ENCODE peak calls at places on chromosomes 13 and 19, in eight cellular contexts. W is SK-N-SH, M is transverse colon, R is GM12878, P is sigmoid colon, F is K562, Z is stomach, T is H1. G is an unnamed sample.

GRCh38 chr13:74230984-74231443 is 96.8 kb upstream of the KLF12 start:
- DNase-seq in R (no peak), F (no peak), W (no peak), T (no peak), M (no peak), Z (no peak), P (no peak), G (no peak)

GRCh38 chr19:19385900-19386339 is 19.6 kb upstream of the GATAD2A start:
- DNase-seq in R (no peak), F (no peak), T (no peak), M (no peak), W (no peak), Z (no peak), P (no peak), G (peak)

GRCh38 chr19:1156305-1156801 is 17.7 kb downstream of the SBNO2 start:
- DNase-seq in R (no peak), M (no peak), T (no peak), W (no peak), F (no peak), P (no peak), Z (no peak), G (peak)

GRCh38 chr13:36031490-36031889 is 99.7 kb downstream of the DCLK1 start:
- DNase-seq in T (no peak), M (no peak), R (no peak), P (no peak), Z (no peak), W (no peak), F (no peak), G (no peak)

GRCh38 chr13:114136576-114136975 is 4.2 kb upstream of the RASA3 start:
- DNase-seq in F (no peak), P (peak), W (no peak), M (no peak), R (no peak), Z (no peak), T (no peak), G (no peak)

GRCh38 chr13:47798906-47799305 is 202.2 kb downstream of the SUCLA2 start:
- DNase-seq in T (no peak), R (no peak), P (no peak), W (no peak), Z (no peak), F (no peak), M (no peak), G (no peak)

GRCh38 chr13:73040968-73041580 is 17.7 kb upstream of the KLF5 start:
- DNase-seq in W (no peak), T (no peak), F (no peak), R (no peak), M (peak), P (no peak), Z (no peak), G (no peak)

GRCh38 chr13:34751044-34751443 is 191.0 kb upstream of the NBEA start:
- DNase-seq in M (no peak), F (no peak), R (no peak), W (no peak), T (no peak), Z (no peak), P (no peak), G (no peak)

GRCh38 chr19:45200614-45201013 is 22.0 kb downstream of the BLOC1S3 start:
- DNase-seq in P (no peak), M (no peak), F (peak), W (no peak), R (no peak), T (no peak), Z (peak), G (no peak)

DNA sequence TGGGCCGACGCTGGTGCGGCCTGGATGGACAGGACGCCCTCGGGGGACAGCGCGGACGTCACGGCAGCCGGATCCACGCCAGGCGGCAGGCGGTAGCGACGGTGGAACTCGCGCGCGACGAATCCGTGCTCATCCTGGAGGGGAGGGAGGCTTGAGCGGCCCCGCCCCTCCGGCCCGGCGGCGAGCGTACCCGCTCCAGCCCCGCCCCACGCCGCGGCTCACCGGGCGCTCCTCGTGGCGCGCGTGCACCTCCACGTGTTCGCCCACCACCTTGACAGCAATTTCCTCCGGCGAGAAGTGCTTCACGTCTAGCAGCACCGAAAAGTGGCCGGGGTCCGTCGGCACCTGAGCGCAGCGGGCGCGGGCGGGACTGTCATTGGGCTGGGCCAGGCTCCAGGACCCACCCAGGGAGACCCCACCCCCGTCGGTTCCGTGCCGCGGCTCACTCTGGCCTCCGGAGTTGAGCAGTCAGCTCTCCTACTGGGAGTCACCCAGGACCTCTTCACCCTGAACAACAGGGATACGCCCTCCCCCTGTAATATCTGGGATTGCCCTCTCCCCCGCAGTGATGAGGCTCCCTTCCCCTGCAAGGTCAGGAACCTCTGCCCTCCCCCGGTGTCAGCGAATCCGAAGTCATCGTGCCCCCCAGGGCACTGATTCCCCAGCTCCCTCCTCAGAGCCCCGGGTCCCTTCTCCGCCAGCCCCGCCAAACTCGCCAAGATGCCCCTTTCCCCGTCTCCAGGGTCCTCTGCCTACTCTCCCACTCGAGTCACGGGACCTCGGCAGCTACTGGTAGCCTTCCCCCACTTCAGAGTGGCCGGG is 1.1 kb downstream of the HSPB6 start:
- DNase-seq in M (peak), P (peak), W (no peak), T (no peak), F (no peak), Z (peak), R (no peak), G (peak)
- TF ChIP-seq POLR2AphosphoS5 in M (peak), P (peak), W (no peak), T (no peak), F (no peak), Z (peak), R (no peak), G (peak)

GRCh38 chr19:49672131-49672919 is 4.7 kb upstream of the PRMT1 start:
- DNase-seq in Z (peak), M (peak), F (peak), P (peak), W (peak), R (no peak), T (peak), G (peak)
- H3K4me3 ChIP-seq in Z (no peak), M (no peak), F (peak), P (no peak), W (no peak), R (no peak), T (peak), G (peak)

GRCh38 chr13:20397896-20398295 is 127.8 kb downstream of the CRYL1 start:
- DNase-seq in Z (peak), R (no peak), T (no peak), P (no peak), F (no peak), M (no peak), W (no peak), G (no peak)
- TF ChIP-seq EP300 in Z (no peak), R (no peak), T (no peak), P (no peak), F (no peak), M (no peak), W (no peak), G (no peak)

GRCh38 chr13:70380809-70381208 is 272.6 kb upstream of the KLHL1 start:
- DNase-seq in R (no peak), P (no peak), Z (no peak), T (no peak), W (no peak), F (no peak), M (no peak), G (no peak)
- TF ChIP-seq POLR2AphosphoS5 in R (no peak), P (no peak), Z (no peak), T (no peak), W (no peak), F (no peak), M (no peak), G (no peak)

GRCh38 chr13:53357582-53357981 is 329.0 kb downstream of the OLFM4 start:
- DNase-seq in M (no peak), W (no peak), F (no peak), P (no peak), T (no peak), Z (no peak), R (no peak), G (no peak)
- H3K4me3 ChIP-seq in M (no peak), W (no peak), F (no peak), P (no peak), T (no peak), Z (no peak), R (no peak), G (no peak)

GRCh38 chr13:83220241-83220640 is 662.0 kb downstream of the SLITRK1 start:
- DNase-seq in Z (no peak), P (no peak), R (no peak), W (no peak), M (no peak), T (no peak), F (no peak), G (no peak)

GRCh38 chr13:83221256-83221655 is 661.0 kb downstream of the SLITRK1 start:
- DNase-seq in T (no peak), Z (no peak), W (no peak), F (no peak), R (no peak), P (no peak), M (no peak), G (no peak)

GRCh38 chr13:83219832-83220231 is 662.4 kb downstream of the SLITRK1 start:
- DNase-seq in P (no peak), F (no peak), T (no peak), W (no peak), M (no peak), Z (no peak), R (no peak), G (no peak)

GRCh38 chr13:83223546-83223945 is 658.7 kb downstream of the SLITRK1 start:
- DNase-seq in M (no peak), T (no peak), F (no peak), R (no peak), P (no peak), Z (no peak), W (no peak), G (no peak)

GRCh38 chr13:83221813-83222241 is 660.4 kb downstream of the SLITRK1 start:
- DNase-seq in W (no peak), Z (no peak), F (no peak), T (no peak), P (no peak), M (no peak), R (no peak), G (no peak)
- TF ChIP-seq EP300 in W (no peak), Z (no peak), F (no peak), T (no peak), P (no peak), M (no peak), R (no peak), G (no peak)